ENCODE peak calls at places on chromosomes 11 and 22, in six cellular contexts. X is ovary; Q is thoracic aorta; G is gastrocnemius medialis; N is endodermal cell; S is effector memory CD4-positive, alpha-beta T cell. Y is an unnamed sample. For H3K4me1, the result is how much of the 10 kb centered on the place peaks cover.

GRCh38 chr11:20055312-20055711 is 105.0 kb downstream of the DBX1 start:
- DNase-seq in X (no peak), Q (no peak), G (peak), N (no peak), S (no peak), Y (no peak)

GRCh38 chr11:106507645-106508306 is 430.3 kb downstream of the AASDHPPT start:
- DNase-seq in X (no peak), Q (no peak), G (no peak), N (no peak), S (no peak), Y (no peak)

GRCh38 chr11:123073343-123074057 is 11.6 kb upstream of the HSPA8 start:
- DNase-seq in X (no peak), Q (no peak), G (no peak), N (no peak), S (no peak), Y (no peak)

GRCh38 chr11:67629386-67630229 is at the start of gene NUDT8:
- DNase-seq in X (peak), Q (peak), G (peak), N (peak), S (peak), Y (no peak)

GRCh38 chr11:121486054-121486453 is 33.3 kb upstream of the SORL1-AS1 start:
- DNase-seq in X (no peak), Q (no peak), G (no peak), N (peak), S (no peak), Y (no peak)

GRCh38 chr11:71250512-71251158 is 1.7 kb downstream of the SHANK2 start:
- DNase-seq in X (no peak), Q (no peak), G (no peak), N (peak), S (no peak), Y (no peak)

GRCh38 chr11:1845095-1845429 is 6.3 kb downstream of the TNNI2 start:
- DNase-seq in X (no peak), Q (no peak), G (no peak), N (no peak), S (no peak), Y (no peak)

GRCh38 chr11:103637250-103637649 is 399.2 kb upstream of the DDI1 start:
- DNase-seq in X (no peak), Q (no peak), G (no peak), N (no peak), S (no peak), Y (no peak)

GRCh38 chr22:45975266-45976161 is 1.4 kb downstream of the WNT7B start:
- DNase-seq in X (no peak), Q (no peak), G (no peak), N (peak), S (no peak), Y (no peak)

GRCh38 chr22:45978275-45978713 is 1.3 kb upstream of the WNT7B start:
- DNase-seq in X (no peak), Q (no peak), G (no peak), N (no peak), S (no peak), Y (no peak)

GRCh38 chr22:45977003-45977395 is at the start of gene WNT7B:
- DNase-seq in X (no peak), Q (no peak), G (no peak), N (peak), S (no peak), Y (no peak)

GRCh38 chr22:45977551-45978274 is 751 bp upstream of the WNT7B start:
- DNase-seq in X (no peak), Q (no peak), G (no peak), N (peak), S (no peak), Y (no peak)

GRCh38 chr22:45976351-45977002 is 485 bp downstream of the WNT7B start:
- DNase-seq in X (no peak), Q (no peak), G (no peak), N (no peak), S (no peak), Y (no peak)
- H3K4me1 ChIP-seq in X (under half), Q (under half), G (under half), N (under half), S (under half), Y (under half)

GRCh38 chr11:64208796-64209562 is 2.5 kb downstream of the FERMT3 start:
- DNase-seq in X (no peak), Q (no peak), G (no peak), N (no peak), S (no peak), Y (no peak)

GRCh38 chr11:64207247-64208085 is 945 bp downstream of the FERMT3 start:
- DNase-seq in X (peak), Q (no peak), G (no peak), N (no peak), S (peak), Y (no peak)

GRCh38 chr11:64204464-64204989 is 2.0 kb upstream of the FERMT3 start:
- DNase-seq in X (peak), Q (no peak), G (peak), N (peak), S (peak), Y (peak)

GRCh38 chr11:64208086-64208795 is 1.7 kb downstream of the FERMT3 start:
- DNase-seq in X (peak), Q (no peak), G (no peak), N (no peak), S (no peak), Y (no peak)

GRCh38 chr11:64206457-64207246 is at the start of gene FERMT3:
- DNase-seq in X (peak), Q (no peak), G (no peak), N (no peak), S (no peak), Y (no peak)
- H3K4me3 ChIP-seq in X (peak), Q (peak), G (peak), N (no peak), S (peak), Y (no peak)

DNA sequence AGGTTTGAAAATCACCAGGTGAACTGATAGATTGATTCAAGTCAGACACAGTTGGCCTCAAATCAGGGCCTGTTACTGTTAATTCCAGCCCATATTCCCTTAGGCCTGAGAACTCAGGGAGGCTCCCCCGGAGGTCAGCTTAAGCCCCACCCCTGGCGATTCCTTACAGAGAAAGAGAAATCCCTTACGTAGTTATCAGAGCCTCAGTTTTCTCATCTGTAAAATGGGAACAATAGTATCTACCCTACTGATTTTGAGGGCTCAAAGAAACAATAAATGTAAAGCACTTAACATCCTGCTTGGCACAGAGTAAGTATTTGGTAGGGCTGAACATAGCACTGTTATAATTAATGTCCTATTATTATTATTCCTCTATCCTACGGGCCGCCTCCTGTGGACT is 94.1 kb downstream of the NAT10 start:
- DNase-seq in X (no peak), Q (no peak), G (no peak), N (no peak), S (no peak), Y (no peak)
- H3K4me1 ChIP-seq in X (under half), Q (under half), G (under half), N (under half), S (under half), Y (under half)

GRCh38 chr11:84532364-84532763 is 1094.8 kb downstream of the DLG2 start:
- DNase-seq in X (no peak), Q (no peak), G (no peak), N (no peak), S (no peak), Y (no peak)
- H3K4me3 ChIP-seq in X (no peak), Q (no peak), G (no peak), N (no peak), S (no peak), Y (no peak)

GRCh38 chr11:839280-839623 is 3.1 kb downstream of the POLR2L start:
- DNase-seq in X (no peak), Q (no peak), G (no peak), N (no peak), S (no peak), Y (no peak)
- H3K4me1 ChIP-seq in X (under half), Q (half or more), G (under half), N (under half), S (under half), Y (under half)

DNA sequence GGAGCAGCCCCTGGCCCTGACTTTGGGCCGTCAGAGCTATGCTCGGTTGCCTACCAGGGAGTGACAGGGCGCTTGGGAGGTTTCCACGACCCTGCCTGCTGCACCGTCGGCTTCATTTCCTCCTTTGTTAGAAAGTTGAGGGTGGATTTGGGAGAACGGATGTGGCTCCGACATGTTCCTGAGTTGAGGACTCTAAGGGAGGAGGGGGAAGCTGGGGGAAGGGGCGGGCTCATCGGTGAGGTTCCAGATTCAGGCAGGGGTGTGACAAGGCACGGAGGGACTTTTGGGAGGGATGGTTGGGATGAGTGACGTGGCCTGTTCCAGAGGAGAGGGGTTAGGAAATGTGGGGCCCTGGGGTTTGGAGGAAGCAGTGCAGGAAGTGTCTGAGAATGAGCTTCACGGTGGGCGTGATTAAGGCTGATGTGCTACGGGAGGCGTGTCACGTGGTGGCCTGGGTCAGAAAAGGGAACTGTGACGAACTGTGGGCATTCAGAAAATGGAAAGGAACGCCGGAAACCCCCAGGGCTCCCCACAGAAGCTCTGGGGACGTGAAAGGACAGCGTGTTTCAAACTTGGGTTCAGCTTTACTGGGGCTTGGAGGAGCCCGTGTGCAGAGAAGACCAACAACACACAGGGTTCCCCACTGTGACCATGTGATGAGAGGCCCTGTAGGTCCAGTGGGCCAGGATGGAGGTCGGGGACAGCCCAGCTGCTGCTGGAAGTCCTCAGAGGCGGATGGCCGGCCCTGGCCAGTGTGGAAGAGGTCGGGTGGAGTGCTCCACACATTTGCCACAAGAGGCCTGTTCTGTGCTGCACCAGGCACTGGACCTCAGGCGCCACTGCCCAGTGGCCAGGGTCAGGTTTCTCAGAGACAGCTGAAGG is 2.8 kb downstream of the PARVB start:
- DNase-seq in X (no peak), Q (peak), G (peak), N (no peak), S (peak), Y (no peak)
- H3K4me3 ChIP-seq in X (no peak), Q (peak), G (peak), N (no peak), S (peak), Y (no peak)

GRCh38 chr22:44400763-44401060 is 88.0 kb upstream of the SHISAL1 start:
- DNase-seq in X (no peak), Q (no peak), G (no peak), N (no peak), S (no peak), Y (no peak)
- H3K4me1 ChIP-seq in X (under half), Q (under half), G (under half), N (under half), S (under half), Y (under half)

DNA sequence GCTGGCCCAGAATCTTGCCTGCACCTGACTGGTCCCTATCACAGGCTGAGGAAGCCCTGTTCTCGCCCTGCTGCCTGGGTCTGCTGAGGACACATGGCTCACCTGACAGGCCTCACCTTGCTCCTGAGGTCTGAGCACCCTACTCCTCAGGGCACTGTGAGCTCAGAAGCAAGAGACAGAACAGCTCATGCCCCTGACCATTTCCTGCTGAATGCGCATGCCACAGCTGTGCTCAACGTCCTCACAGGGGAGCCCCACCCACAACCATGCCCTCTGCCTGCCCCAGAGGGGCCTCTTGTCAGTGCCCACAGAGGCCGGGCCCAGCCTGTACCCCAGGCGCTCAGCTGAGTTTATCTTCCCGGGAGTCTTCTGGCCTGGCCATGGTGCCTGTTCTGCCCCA is 2.8 kb upstream of the TSPO start:
- DNase-seq in X (no peak), Q (no peak), G (no peak), N (no peak), S (no peak), Y (no peak)
- H3K4me3 ChIP-seq in X (no peak), Q (no peak), G (no peak), N (no peak), S (no peak), Y (no peak)

Y was measured in iPS DF 6.9.